ENCODE peak calls at places on chromosome 17, in five cellular contexts. M is ovary, Q is PC-3, Z is uterus, K is transverse colon. J is an unnamed sample. For H3K36me3, the result is how much of the 10 kb centered on the place peaks cover.

GRCh38 chr17:55540414-55541091 is 29.3 kb upstream of the SMIM36 start:
- DNase-seq in M (no peak), Q (peak), Z (no peak), K (no peak), J (no peak)

GRCh38 chr17:31561469-31562412 is 170.3 kb downstream of the RAB11FIP4 start:
- DNase-seq in M (no peak), Q (peak), Z (no peak), K (no peak), J (no peak)

GRCh38 chr17:49292901-49293300 is 62.3 kb upstream of the PHOSPHO1 start:
- DNase-seq in M (no peak), Q (no peak), Z (no peak), K (no peak), J (no peak)

GRCh38 chr17:55577687-55578086 is 66.4 kb upstream of the SMIM36 start:
- DNase-seq in M (no peak), Q (no peak), Z (no peak), K (no peak), J (no peak)

GRCh38 chr17:561118-561517 is 153.5 kb downstream of the VPS53 start:
- DNase-seq in M (no peak), Q (peak), Z (no peak), K (no peak), J (no peak)

GRCh38 chr17:39634384-39634871 is 2.5 kb upstream of the STARD3 start:
- DNase-seq in M (no peak), Q (peak), Z (no peak), K (peak), J (no peak)

GRCh38 chr17:58046230-58047094 is 36.8 kb upstream of the DYNLL2 start:
- DNase-seq in M (no peak), Q (no peak), Z (no peak), K (no peak), J (no peak)

GRCh38 chr17:20206068-20206467 is 196.9 kb downstream of the SPECC1 start:
- DNase-seq in M (no peak), Q (peak), Z (peak), K (no peak), J (no peak)

GRCh38 chr17:55683554-55684315 is 38.9 kb downstream of the TMEM100 start:
- DNase-seq in M (no peak), Q (no peak), Z (no peak), K (no peak), J (no peak)

GRCh38 chr17:15181333-15181732 is 83.8 kb downstream of the PMP22 start:
- DNase-seq in M (no peak), Q (no peak), Z (no peak), K (no peak), J (no peak)

GRCh38 chr17:6503641-6504195 is 52.6 kb downstream of the PITPNM3 start:
- DNase-seq in M (no peak), Q (no peak), Z (no peak), K (no peak), J (no peak)

GRCh38 chr17:9402590-9403199 is 172.9 kb downstream of the STX8 start:
- DNase-seq in M (no peak), Q (peak), Z (no peak), K (peak), J (peak)

GRCh38 chr17:53253956-53254597 is 568.6 kb upstream of the KIF2B start:
- DNase-seq in M (no peak), Q (no peak), Z (no peak), K (no peak), J (no peak)

GRCh38 chr17:76032073-76032779 is 5.1 kb upstream of the EVPL start:
- DNase-seq in M (no peak), Q (peak), Z (no peak), K (no peak), J (no peak)

GRCh38 chr17:20281860-20282259 is 185.5 kb downstream of the LGALS9B start:
- DNase-seq in M (no peak), Q (no peak), Z (no peak), K (no peak), J (no peak)

GRCh38 chr17:33451221-33451620 is 158.1 kb upstream of the ASIC2 start:
- DNase-seq in M (no peak), Q (no peak), Z (no peak), K (no peak), J (no peak)

GRCh38 chr17:19716108-19717030 is at the start of gene SLC47A2:
- DNase-seq in M (no peak), Q (peak), Z (no peak), K (no peak), J (no peak)

GRCh38 chr17:3732171-3732570 is 8.5 kb downstream of the HASPIN start:
- DNase-seq in M (no peak), Q (no peak), Z (no peak), K (peak), J (no peak)

GRCh38 chr17:16255481-16255901 is 38.5 kb downstream of the PIGL start:
- DNase-seq in M (peak), Q (no peak), Z (peak), K (peak), J (no peak)

GRCh38 chr17:2393184-2393953 is 7.5 kb downstream of the MNT start:
- DNase-seq in M (peak), Q (peak), Z (peak), K (peak), J (peak)

GRCh38 chr17:12961655-12962054 is 56.2 kb downstream of the ELAC2 start:
- DNase-seq in M (no peak), Q (no peak), Z (no peak), K (no peak), J (no peak)

GRCh38 chr17:38569701-38570512 is 35.8 kb downstream of the SRCIN1 start:
- DNase-seq in M (no peak), Q (no peak), Z (no peak), K (no peak), J (no peak)

GRCh38 chr17:1460233-1460632 is 4.2 kb upstream of the CRK start:
- DNase-seq in M (peak), Q (peak), Z (peak), K (peak), J (no peak)

GRCh38 chr17:19867654-19868395 is at the start of gene ULK2:
- DNase-seq in M (peak), Q (peak), Z (peak), K (peak), J (peak)

GRCh38 chr17:1058423-1059130 is 61.6 kb downstream of the TIMM22 start:
- DNase-seq in M (no peak), Q (peak), Z (no peak), K (peak), J (peak)

GRCh38 chr17:73341350-73342056 is 29.7 kb upstream of the CDC42EP4 start:
- DNase-seq in M (no peak), Q (no peak), Z (peak), K (no peak), J (no peak)

GRCh38 chr17:64387545-64388171 is 3.0 kb downstream of the PECAM1 start:
- DNase-seq in M (peak), Q (no peak), Z (no peak), K (no peak), J (no peak)

DNA sequence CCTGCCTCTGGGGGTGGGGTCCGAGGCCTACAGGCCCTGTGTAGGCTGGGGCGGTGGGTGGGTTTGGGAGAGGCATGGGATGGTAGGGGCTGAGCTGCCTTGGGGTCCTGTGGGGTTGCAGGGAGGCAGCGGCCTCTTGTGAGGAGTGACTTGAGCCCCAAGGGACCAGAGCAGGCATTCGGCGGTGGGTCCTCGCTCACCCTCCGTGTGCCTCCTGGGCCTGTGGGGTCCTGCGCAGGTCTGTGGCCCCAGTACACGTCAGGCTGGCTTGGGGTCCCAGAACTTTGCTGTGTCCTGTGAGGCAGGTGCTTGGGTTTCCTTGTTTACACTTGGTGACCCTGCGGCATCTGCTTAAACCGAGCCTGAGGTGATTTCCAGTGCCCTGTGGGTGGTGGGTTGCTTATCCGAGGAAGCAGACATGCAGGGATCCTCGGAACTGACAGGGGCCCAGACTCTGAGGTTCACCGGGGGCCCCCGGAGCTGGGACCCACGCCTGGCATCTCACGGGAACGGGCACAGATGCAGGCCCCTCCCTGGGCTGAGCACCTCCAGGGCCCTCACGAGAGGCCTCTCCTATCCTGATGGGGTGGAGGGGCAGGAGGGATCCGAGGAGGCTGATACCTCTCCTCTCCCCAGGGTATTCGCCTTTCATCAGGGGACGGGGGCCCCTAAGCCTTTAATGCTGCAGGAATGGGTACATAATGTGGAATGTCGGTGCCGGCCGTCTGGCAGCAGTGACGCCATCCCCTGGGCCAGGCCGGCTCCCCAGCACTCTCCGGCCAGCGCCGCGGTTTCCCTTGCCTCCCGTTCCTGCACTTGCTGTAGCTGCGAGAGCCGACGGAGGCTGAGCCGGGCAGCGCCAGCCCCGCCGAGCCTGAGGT is 7.7 kb downstream of the METRNL start:
- DNase-seq in M (no peak), Q (no peak), Z (no peak), K (no peak), J (no peak)
- H3K36me3 ChIP-seq in M (under half), Q (under half), Z (under half), K (under half), J (under half)

DNA sequence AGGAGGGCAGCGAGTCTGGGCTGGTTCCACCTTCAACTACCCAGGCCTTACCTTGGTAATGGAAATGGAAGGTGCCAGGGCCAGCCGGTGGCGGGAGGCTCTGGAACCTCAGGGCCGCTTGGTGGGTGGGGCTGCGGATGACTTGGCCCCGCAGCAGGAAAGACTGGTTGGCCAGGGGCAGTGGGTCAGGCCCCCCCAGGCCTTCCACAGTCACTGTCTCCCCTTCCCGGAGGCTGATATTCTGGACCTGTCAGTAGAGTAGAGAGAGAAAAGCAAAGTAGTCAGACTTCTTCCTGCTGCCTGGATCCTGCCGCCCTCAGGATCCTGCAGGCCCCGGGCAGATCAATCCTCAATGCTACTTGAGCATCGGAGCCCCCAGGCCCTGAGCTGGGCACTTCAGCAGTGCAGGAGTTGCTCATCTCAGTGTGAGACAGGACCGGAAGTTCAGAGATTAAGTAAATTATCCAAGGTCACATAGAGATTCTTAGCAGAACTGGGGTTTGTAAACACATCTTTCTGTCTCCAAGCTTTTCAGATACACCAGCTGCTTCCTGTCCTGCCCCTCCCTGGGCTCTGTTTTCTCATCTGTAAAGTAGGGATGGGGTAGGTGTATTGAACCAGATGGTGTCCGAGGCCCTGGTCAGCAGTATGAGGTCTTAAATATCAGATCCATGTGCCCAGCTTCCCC is 18.5 kb upstream of the PHF12 start:
- DNase-seq in M (no peak), Q (no peak), Z (no peak), K (no peak), J (no peak)
- TF ChIP-seq CTCF in M (no peak), Q (no peak), Z (no peak), K (no peak), J (no peak)

GRCh38 chr17:50754521-50754920 is 12.8 kb downstream of the ANKRD40CL start:
- DNase-seq in M (no peak), Q (no peak), Z (no peak), K (no peak), J (no peak)

GRCh38 chr17:50745631-50746030 is 21.7 kb downstream of the ANKRD40CL start:
- DNase-seq in M (no peak), Q (no peak), Z (no peak), K (no peak), J (no peak)

GRCh38 chr17:50749243-50749642 is 18.1 kb downstream of the ANKRD40CL start:
- DNase-seq in M (no peak), Q (no peak), Z (no peak), K (no peak), J (no peak)
- H3K36me3 ChIP-seq in M (under half), Q (half or more), Z (under half), K (under half), J (half or more)

DNA sequence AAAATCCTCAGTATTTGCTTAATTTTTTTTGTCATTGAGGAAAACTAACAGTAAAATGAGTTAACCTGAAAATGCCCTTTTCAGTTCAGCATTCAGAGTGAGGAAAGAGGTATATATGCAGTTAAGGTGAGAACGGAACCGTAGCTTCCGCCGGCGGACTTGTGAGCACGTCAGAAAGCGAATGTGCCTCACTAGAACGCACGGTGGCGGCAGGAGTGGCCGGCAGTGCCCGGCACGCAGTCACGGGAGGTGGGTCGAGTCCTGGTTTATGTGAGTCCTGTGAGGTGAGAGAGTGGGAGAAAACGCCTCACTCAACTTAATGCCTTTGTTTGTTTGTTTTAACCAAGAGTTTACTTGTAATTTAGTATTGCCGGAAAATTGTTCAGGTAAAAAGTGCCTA is 6.1 kb downstream of the SEC14L1 start:
- DNase-seq in M (no peak), Q (no peak), Z (no peak), K (peak), J (no peak)
- TF ChIP-seq CTCF in M (no peak), Q (no peak), Z (no peak), K (no peak), J (no peak)

GRCh38 chr17:78798695-78799559 is 16.9 kb upstream of the CYTH1 start:
- DNase-seq in M (no peak), Q (peak), Z (no peak), K (no peak), J (no peak)
- H3K36me3 ChIP-seq in M (under half), Q (half or more), Z (under half), K (under half), J (half or more)